ENCODE peak calls at places on chromosomes 1 and 21, in eight cellular contexts. R, I, E, C, Y, W, Q and K are unnamed samples.

GRCh38 chr1:69737527-69738176 is 169.9 kb downstream of the LRRC7 start:
- DNase-seq in R (peak), I (peak), E (no peak), C (peak), Y (peak), W (peak), Q (peak), K (peak)

GRCh38 chr1:109887890-109888289 is 22.8 kb upstream of the CSF1 start:
- DNase-seq in R (no peak), I (no peak), E (no peak), C (no peak), Y (no peak), W (no peak), Q (no peak), K (no peak)

GRCh38 chr1:76807543-76808260 is 59.6 kb upstream of the ST6GALNAC5 start:
- DNase-seq in R (no peak), I (no peak), E (no peak), C (no peak), Y (no peak), W (no peak), Q (no peak), K (no peak)

GRCh38 chr1:119674835-119675289 is 26.8 kb upstream of the ZNF697 start:
- DNase-seq in R (peak), I (peak), E (peak), C (peak), Y (peak), W (peak), Q (peak), K (no peak)

GRCh38 chr1:23798662-23799142 is 1.9 kb downstream of the GALE start:
- DNase-seq in R (no peak), I (peak), E (no peak), C (no peak), Y (no peak), W (no peak), Q (no peak), K (no peak)

GRCh38 chr1:92960395-92961130 is 699 bp downstream of the DIPK1A start:
- DNase-seq in R (peak), I (peak), E (peak), C (peak), Y (peak), W (peak), Q (peak), K (peak)

GRCh38 chr1:94081566-94082344 is 39.2 kb downstream of the ABCA4 start:
- DNase-seq in R (no peak), I (no peak), E (no peak), C (peak), Y (peak), W (peak), Q (no peak), K (peak)

GRCh38 chr1:55369474-55369873 is 154.3 kb upstream of the USP24 start:
- DNase-seq in R (no peak), I (no peak), E (no peak), C (no peak), Y (no peak), W (peak), Q (no peak), K (no peak)

GRCh38 chr1:197440730-197441129 is 172.7 kb downstream of the CRB1 start:
- DNase-seq in R (no peak), I (no peak), E (no peak), C (no peak), Y (no peak), W (no peak), Q (no peak), K (no peak)

GRCh38 chr1:198121058-198121829 is 35.6 kb upstream of the NEK7 start:
- DNase-seq in R (peak), I (no peak), E (no peak), C (no peak), Y (peak), W (peak), Q (no peak), K (no peak)

GRCh38 chr1:89262643-89263042 is 10.0 kb downstream of the GBP5 start:
- DNase-seq in R (no peak), I (no peak), E (no peak), C (no peak), Y (no peak), W (peak), Q (no peak), K (no peak)

GRCh38 chr1:239733995-239734394 is 347.6 kb downstream of the CHRM3 start:
- DNase-seq in R (no peak), I (no peak), E (no peak), C (no peak), Y (no peak), W (no peak), Q (no peak), K (no peak)

GRCh38 chr1:114347431-114348209 is 163.4 kb downstream of the TRIM33 start:
- DNase-seq in R (no peak), I (no peak), E (no peak), C (no peak), Y (no peak), W (no peak), Q (no peak), K (no peak)

GRCh38 chr1:171841931-171842723 is 829 bp downstream of the DNM3 start:
- DNase-seq in R (peak), I (peak), E (peak), C (no peak), Y (no peak), W (no peak), Q (no peak), K (no peak)

GRCh38 chr1:167121375-167122120 is 27.7 kb downstream of the STYXL2 start:
- DNase-seq in R (peak), I (peak), E (peak), C (no peak), Y (no peak), W (peak), Q (peak), K (peak)

GRCh38 chr1:81560629-81561028 is 240.1 kb upstream of the ADGRL2 start:
- DNase-seq in R (no peak), I (no peak), E (no peak), C (no peak), Y (no peak), W (no peak), Q (no peak), K (no peak)

GRCh38 chr1:9279172-9279840 is 13.4 kb upstream of the SPSB1 start:
- DNase-seq in R (no peak), I (no peak), E (no peak), C (no peak), Y (no peak), W (peak), Q (no peak), K (no peak)

GRCh38 chr1:203325418-203326091 is 20.2 kb downstream of the BTG2 start:
- DNase-seq in R (no peak), I (no peak), E (peak), C (no peak), Y (no peak), W (peak), Q (no peak), K (peak)

GRCh38 chr1:39102537-39103320 is 76.6 kb downstream of the NDUFS5 start:
- DNase-seq in R (peak), I (peak), E (no peak), C (peak), Y (peak), W (peak), Q (peak), K (peak)

GRCh38 chr1:208201241-208201640 is 42.9 kb downstream of the PLXNA2 start:
- DNase-seq in R (peak), I (no peak), E (no peak), C (peak), Y (peak), W (peak), Q (no peak), K (peak)

GRCh38 chr1:10706514-10706913 is 89.9 kb downstream of the CASZ1 start:
- DNase-seq in R (no peak), I (no peak), E (no peak), C (no peak), Y (no peak), W (no peak), Q (no peak), K (no peak)

GRCh38 chr1:233668725-233669294 is 54.9 kb downstream of the KCNK1 start:
- DNase-seq in R (no peak), I (no peak), E (no peak), C (no peak), Y (peak), W (peak), Q (no peak), K (no peak)

GRCh38 chr1:193111641-193112090 is 6.5 kb upstream of the GLRX2 start:
- DNase-seq in R (no peak), I (peak), E (no peak), C (peak), Y (peak), W (peak), Q (no peak), K (peak)

GRCh38 chr21:46253610-46254124 is 25.1 kb upstream of the LSS start:
- DNase-seq in R (no peak), I (peak), E (no peak), C (no peak), Y (no peak), W (no peak), Q (peak), K (no peak)

GRCh38 chr1:43274125-43274803 is 4.5 kb downstream of the TMEM125 start:
- DNase-seq in R (peak), I (peak), E (peak), C (no peak), Y (no peak), W (peak), Q (peak), K (peak)

GRCh38 chr21:38661296-38662223 is 144.2 kb upstream of the ETS2 start:
- DNase-seq in R (peak), I (peak), E (no peak), C (no peak), Y (no peak), W (peak), Q (no peak), K (peak)

GRCh38 chr1:245129321-245129720 is 25.5 kb upstream of the KIF26B start:
- DNase-seq in R (no peak), I (no peak), E (no peak), C (no peak), Y (no peak), W (no peak), Q (no peak), K (no peak)

GRCh38 chr21:45386336-45386727 is 18.6 kb upstream of the COL18A1 start:
- DNase-seq in R (no peak), I (no peak), E (peak), C (no peak), Y (no peak), W (no peak), Q (no peak), K (no peak)

GRCh38 chr1:91078859-91079258 is 57.0 kb upstream of the ZNF644 start:
- DNase-seq in R (no peak), I (no peak), E (no peak), C (no peak), Y (no peak), W (no peak), Q (no peak), K (no peak)

GRCh38 chr1:245070836-245071615 is 83.8 kb upstream of the KIF26B start:
- DNase-seq in R (no peak), I (no peak), E (no peak), C (no peak), Y (no peak), W (no peak), Q (no peak), K (no peak)

GRCh38 chr1:27618341-27619067 is 14.6 kb upstream of the AHDC1 start:
- DNase-seq in R (no peak), I (no peak), E (no peak), C (no peak), Y (no peak), W (no peak), Q (peak), K (no peak)